ENCODE peak calls at places on chromosome 11, in five cellular contexts. H, J, M, Q and G are unnamed samples.

GRCh38 chr11:80958414-80958813 is 1517.6 kb upstream of the TENM4 start:
- DNase-seq in H (no peak), J (no peak), M (no peak), Q (peak; percentile 94), G (no peak)

GRCh38 chr11:132941024-132941646 is 591.2 kb downstream of the OPCML start:
- DNase-seq in H (no peak), J (no peak), M (peak; percentile 5), Q (peak; percentile 42), G (peak; percentile 2)

GRCh38 chr11:1128333-1129142 is 29.2 kb upstream of the MUC5AC start:
- DNase-seq in H (no peak), J (no peak), M (no peak), Q (no peak), G (no peak)

GRCh38 chr11:93244018-93244417 is 46.2 kb upstream of the SLC36A4 start:
- DNase-seq in H (no peak), J (no peak), M (no peak), Q (no peak), G (no peak)

GRCh38 chr11:84097186-84097585 is 811.0 kb upstream of the CCDC90B start:
- DNase-seq in H (no peak), J (no peak), M (no peak), Q (peak; percentile 1), G (no peak)

GRCh38 chr11:96161271-96162089 is 181.5 kb downstream of the MAML2 start:
- DNase-seq in H (no peak), J (no peak), M (no peak), Q (peak; percentile 48), G (no peak)

GRCh38 chr11:116703421-116703820 is 69.4 kb downstream of the BUD13 start:
- DNase-seq in H (no peak), J (no peak), M (no peak), Q (no peak), G (no peak)

GRCh38 chr11:116500833-116501622 is 271.8 kb downstream of the BUD13 start:
- DNase-seq in H (no peak), J (no peak), M (no peak), Q (no peak), G (no peak)

GRCh38 chr11:56841210-56841810 is 92.8 kb upstream of the OR9G4 start:
- DNase-seq in H (no peak), J (no peak), M (peak; percentile 42), Q (peak; percentile 78), G (peak; percentile 12)

GRCh38 chr11:66221726-66222236 is 46.7 kb upstream of the RAB1B start:
- DNase-seq in H (no peak), J (no peak), M (no peak), Q (no peak), G (no peak)

GRCh38 chr11:125429174-125429707 is 66.8 kb downstream of the FEZ1 start:
- DNase-seq in H (peak; percentile 4), J (peak; percentile 7), M (no peak), Q (peak; percentile 73), G (no peak)

GRCh38 chr11:95089620-95090542 is at the start of gene ENDOD1:
- DNase-seq in H (peak; percentile 57), J (peak; percentile 65), M (peak; percentile 67), Q (peak; percentile 75), G (no peak)

GRCh38 chr11:66106786-66107599 is 36.9 kb downstream of the PACS1 start:
- DNase-seq in H (no peak), J (no peak), M (no peak), Q (no peak), G (no peak)

GRCh38 chr11:129291556-129291955 is 84.1 kb upstream of the BARX2 start:
- DNase-seq in H (no peak), J (no peak), M (no peak), Q (no peak), G (no peak)

GRCh38 chr11:71342951-71343827 is 90.8 kb upstream of the SHANK2 start:
- DNase-seq in H (no peak), J (no peak), M (peak; percentile 1), Q (peak; percentile 13), G (no peak)

GRCh38 chr11:92839450-92839849 is 130.0 kb upstream of the MTNR1B start:
- DNase-seq in H (no peak), J (no peak), M (no peak), Q (no peak), G (no peak)

GRCh38 chr11:27279491-27279890 is 83.5 kb downstream of the CCDC34 start:
- DNase-seq in H (no peak), J (no peak), M (no peak), Q (no peak), G (no peak)

GRCh38 chr11:44358713-44359112 is 48.8 kb upstream of the ALX4 start:
- DNase-seq in H (no peak), J (no peak), M (no peak), Q (no peak), G (no peak)

GRCh38 chr11:29249713-29250112 is 767.1 kb downstream of the KCNA4 start:
- DNase-seq in H (no peak), J (no peak), M (no peak), Q (no peak), G (no peak)

GRCh38 chr11:45806072-45806933 is 1.4 kb downstream of the SLC35C1 start:
- DNase-seq in H (no peak), J (no peak), M (no peak), Q (no peak), G (no peak)

GRCh38 chr11:2525166-2525861 is 80.5 kb downstream of the KCNQ1 start:
- DNase-seq in H (no peak), J (no peak), M (no peak), Q (no peak), G (no peak)